ENCODE peak calls at places on chromosomes 6 and 20, in seven cellular contexts. N is sigmoid colon, B is astrocyte of the cerebellum, W is foreskin fibroblast, G is AG04450, A is fibroblast of lung, L is fibroblast of pulmonary artery. D is an unnamed sample.

GRCh38 chr6:11412011-11412424 is 125.5 kb upstream of the TMEM170B start:
- DNase-seq in N (no peak), B (no peak), W (peak), G (no peak), A (peak), L (peak), D (no peak)

GRCh38 chr6:28597217-28597835 is 71.6 kb downstream of the GPX5 start:
- DNase-seq in N (no peak), B (no peak), W (peak), G (no peak), A (peak), L (peak), D (peak)

GRCh38 chr6:12608016-12608860 is 108.3 kb upstream of the PHACTR1 start:
- DNase-seq in N (no peak), B (no peak), W (peak), G (no peak), A (no peak), L (peak), D (peak)

GRCh38 chr6:68649669-68650068 is 14.6 kb downstream of the ADGRB3 start:
- DNase-seq in N (no peak), B (no peak), W (no peak), G (no peak), A (no peak), L (no peak), D (no peak)

GRCh38 chr6:105794263-105794662 is 291.9 kb upstream of the PRDM1 start:
- DNase-seq in N (peak), B (peak), W (peak), G (no peak), A (no peak), L (no peak), D (peak)

GRCh38 chr20:17566345-17566744 is 3.5 kb upstream of the DSTN start:
- DNase-seq in N (no peak), B (no peak), W (no peak), G (no peak), A (no peak), L (no peak), D (no peak)

GRCh38 chr6:136609878-136610706 is 59.9 kb upstream of the MAP7 start:
- DNase-seq in N (peak), B (peak), W (peak), G (peak), A (peak), L (peak), D (peak)

GRCh38 chr6:123415844-123416468 is 220.8 kb downstream of the TRDN start:
- DNase-seq in N (no peak), B (peak), W (peak), G (peak), A (peak), L (peak), D (peak)

GRCh38 chr6:169970306-169970988 is 219.0 kb downstream of the ERMARD start:
- DNase-seq in N (peak), B (no peak), W (no peak), G (no peak), A (no peak), L (no peak), D (no peak)

GRCh38 chr20:49636447-49636846 is 68.5 kb upstream of the PTGIS start:
- DNase-seq in N (peak), B (no peak), W (no peak), G (no peak), A (no peak), L (no peak), D (no peak)

GRCh38 chr6:169971171-169971861 is 219.9 kb downstream of the ERMARD start:
- DNase-seq in N (peak), B (no peak), W (no peak), G (no peak), A (no peak), L (no peak), D (no peak)

GRCh38 chr6:15270402-15270801 is 24.5 kb downstream of the JARID2 start:
- DNase-seq in N (no peak), B (no peak), W (no peak), G (no peak), A (no peak), L (no peak), D (no peak)

GRCh38 chr20:14963262-14963663 is 625.9 kb upstream of the FLRT3 start:
- DNase-seq in N (no peak), B (no peak), W (peak), G (no peak), A (no peak), L (peak), D (peak)

GRCh38 chr6:152775441-152775840 is 24.8 kb downstream of the VIP start:
- DNase-seq in N (no peak), B (no peak), W (no peak), G (no peak), A (no peak), L (no peak), D (no peak)

GRCh38 chr6:79544299-79544927 is 7.2 kb upstream of the LCA5 start:
- DNase-seq in N (no peak), B (peak), W (peak), G (no peak), A (peak), L (peak), D (no peak)

GRCh38 chr20:43953919-43954617 is 39.4 kb downstream of the TOX2 start:
- DNase-seq in N (no peak), B (no peak), W (peak), G (no peak), A (no peak), L (no peak), D (peak)

GRCh38 chr6:153312633-153313032 is 181.6 kb upstream of the RGS17 start:
- DNase-seq in N (no peak), B (peak), W (peak), G (no peak), A (peak), L (peak), D (peak)

GRCh38 chr6:158145940-158146339 is 22.1 kb downstream of the SERAC1 start:
- DNase-seq in N (no peak), B (no peak), W (no peak), G (no peak), A (no peak), L (no peak), D (no peak)

GRCh38 chr6:34900321-34901031 is 11.4 kb downstream of the ANKS1A start:
- DNase-seq in N (no peak), B (no peak), W (no peak), G (no peak), A (no peak), L (peak), D (no peak)

GRCh38 chr20:38227578-38228360 is 32.8 kb downstream of the KIAA1755 start:
- DNase-seq in N (peak), B (no peak), W (no peak), G (no peak), A (no peak), L (no peak), D (no peak)
- TF ChIP-seq CTCF in N (no peak), B (no peak), W (no peak), G (no peak), A (no peak), L (no peak), D (no peak)

DNA sequence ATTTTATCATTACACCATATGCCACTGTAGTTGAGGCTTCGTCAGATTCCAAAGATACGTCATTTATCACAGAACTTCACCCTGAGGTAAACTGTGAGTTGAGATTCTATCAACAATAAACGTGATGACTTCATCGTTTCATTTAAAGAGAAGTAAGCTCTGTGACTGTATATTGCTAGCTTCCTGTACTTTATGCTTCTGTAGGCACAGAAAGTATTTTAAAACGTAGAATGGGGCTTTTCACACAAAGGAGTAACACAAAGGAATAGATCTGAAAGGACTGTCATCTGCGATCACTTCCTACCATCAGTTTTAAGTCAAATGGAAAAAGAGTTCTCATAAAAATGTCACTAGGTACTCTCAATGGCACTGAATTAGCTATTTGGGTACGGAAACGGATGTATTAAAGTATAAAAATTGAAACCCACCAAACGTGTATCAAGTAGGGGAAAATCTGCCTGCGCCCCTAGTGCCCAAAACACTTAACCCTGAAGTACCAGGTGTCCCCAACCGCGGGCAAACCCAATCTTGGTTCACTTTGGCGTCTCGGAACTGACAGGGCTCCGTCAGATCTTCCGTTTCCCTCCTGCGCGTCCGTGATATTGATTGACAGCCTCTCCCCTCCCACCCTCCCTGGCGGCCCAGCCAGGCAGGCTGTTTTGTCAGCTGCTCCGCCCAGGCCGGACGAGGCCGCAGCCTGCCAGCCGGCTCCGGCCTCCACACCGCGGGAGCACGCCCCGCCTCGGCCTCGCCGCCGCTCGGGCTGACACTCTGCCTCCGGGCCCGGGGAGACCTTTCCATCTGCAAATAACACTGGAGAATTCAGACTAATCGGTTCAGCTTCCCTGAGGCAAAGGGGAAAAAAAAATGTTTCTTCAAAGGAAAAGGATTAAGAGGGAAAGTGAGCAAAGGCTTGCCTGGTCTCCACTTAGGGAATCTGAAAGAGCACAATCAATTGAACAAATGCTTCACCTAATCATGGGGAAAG is 234.7 kb upstream of the MCHR2 start:
- DNase-seq in N (peak), B (no peak), W (peak), G (peak), A (peak), L (peak), D (peak)
- TF ChIP-seq CTCF in N (no peak), B (peak), W (no peak), G (peak), A (peak), L (peak), D (no peak)

GRCh38 chr6:168860341-168860740 is 393.3 kb downstream of the THBS2 start:
- DNase-seq in N (no peak), B (no peak), W (no peak), G (no peak), A (no peak), L (no peak), D (no peak)

GRCh38 chr6:168863467-168863866 is 390.2 kb downstream of the THBS2 start:
- DNase-seq in N (no peak), B (no peak), W (no peak), G (no peak), A (no peak), L (no peak), D (no peak)

GRCh38 chr6:168862346-168862980 is 391.2 kb downstream of the THBS2 start:
- DNase-seq in N (no peak), B (no peak), W (no peak), G (no peak), A (no peak), L (no peak), D (no peak)

GRCh38 chr6:168864541-168865495 is 388.8 kb downstream of the THBS2 start:
- DNase-seq in N (no peak), B (no peak), W (no peak), G (no peak), A (no peak), L (peak), D (no peak)

GRCh38 chr6:168860987-168861386 is 392.7 kb downstream of the THBS2 start:
- DNase-seq in N (no peak), B (no peak), W (no peak), G (no peak), A (no peak), L (no peak), D (no peak)
- TF ChIP-seq CTCF in N (no peak), B (no peak), W (no peak), G (no peak), A (no peak), L (no peak), D (no peak)

GRCh38 chr6:167827588-167828324 is 1.0 kb downstream of the AFDN start:
- DNase-seq in N (peak), B (no peak), W (peak), G (no peak), A (peak), L (peak), D (peak)
- TF ChIP-seq CTCF in N (no peak), B (peak), W (no peak), G (no peak), A (no peak), L (no peak), D (no peak)

GRCh38 chr20:34675993-34676641 is 775 bp downstream of the PIGU start:
- DNase-seq in N (no peak), B (no peak), W (no peak), G (no peak), A (no peak), L (no peak), D (no peak)

GRCh38 chr20:34680586-34680985 is 3.7 kb upstream of the PIGU start:
- DNase-seq in N (no peak), B (no peak), W (no peak), G (no peak), A (peak), L (peak), D (peak)

GRCh38 chr20:34675561-34675960 is 1.3 kb downstream of the PIGU start:
- DNase-seq in N (no peak), B (no peak), W (no peak), G (no peak), A (no peak), L (no peak), D (no peak)

GRCh38 chr20:34673411-34673810 is 3.5 kb downstream of the PIGU start:
- DNase-seq in N (no peak), B (no peak), W (no peak), G (no peak), A (no peak), L (no peak), D (no peak)

GRCh38 chr20:34676642-34677373 is at the start of gene PIGU:
- DNase-seq in N (peak), B (peak), W (peak), G (peak), A (peak), L (peak), D (peak)
- TF ChIP-seq CTCF in N (peak), B (no peak), W (no peak), G (no peak), A (peak), L (no peak), D (no peak)

DNA sequence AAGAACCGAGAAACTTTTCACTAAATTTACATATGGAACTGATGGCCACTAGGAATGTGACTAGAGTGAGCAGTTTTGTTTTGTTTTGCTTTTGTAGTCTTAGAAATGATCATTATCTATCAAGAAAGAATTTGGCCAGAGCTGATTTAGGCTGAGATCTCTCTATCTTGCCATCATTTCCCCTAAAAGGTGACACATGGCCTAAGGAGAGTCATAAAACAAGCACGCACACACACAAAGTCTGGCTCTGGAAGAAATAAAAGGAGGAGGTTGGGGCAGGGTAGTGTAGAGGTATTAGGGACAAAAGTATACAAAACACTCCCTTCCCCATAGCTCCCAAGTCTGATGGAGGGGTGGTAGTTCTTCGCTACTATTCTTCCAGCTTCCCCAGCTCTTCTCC is 56.4 kb downstream of the RIPOR2 start:
- DNase-seq in N (no peak), B (no peak), W (no peak), G (no peak), A (no peak), L (no peak), D (no peak)
- TF ChIP-seq CTCF in N (no peak), B (no peak), W (no peak), G (no peak), A (no peak), L (no peak), D (no peak)

GRCh38 chr6:24744911-24745310 is 26.0 kb upstream of the C6orf62 start:
- DNase-seq in N (no peak), B (no peak), W (no peak), G (no peak), A (no peak), L (no peak), D (no peak)
- TF ChIP-seq CTCF in N (no peak), B (no peak), W (no peak), G (no peak), A (no peak), L (no peak), D (no peak)

GRCh38 chr20:32820000-32820697 is 395 bp downstream of the MAPRE1 start:
- DNase-seq in N (no peak), B (no peak), W (peak), G (no peak), A (peak), L (peak), D (peak)
- TF ChIP-seq CTCF in N (no peak), B (no peak), W (no peak), G (no peak), A (no peak), L (peak), D (peak)

GRCh38 chr20:7094438-7094997 is 327.0 kb downstream of the BMP2 start:
- DNase-seq in N (no peak), B (no peak), W (peak), G (no peak), A (peak), L (peak), D (peak)
- TF ChIP-seq CTCF in N (peak), B (peak), W (peak), G (peak), A (peak), L (peak), D (peak)

DNA sequence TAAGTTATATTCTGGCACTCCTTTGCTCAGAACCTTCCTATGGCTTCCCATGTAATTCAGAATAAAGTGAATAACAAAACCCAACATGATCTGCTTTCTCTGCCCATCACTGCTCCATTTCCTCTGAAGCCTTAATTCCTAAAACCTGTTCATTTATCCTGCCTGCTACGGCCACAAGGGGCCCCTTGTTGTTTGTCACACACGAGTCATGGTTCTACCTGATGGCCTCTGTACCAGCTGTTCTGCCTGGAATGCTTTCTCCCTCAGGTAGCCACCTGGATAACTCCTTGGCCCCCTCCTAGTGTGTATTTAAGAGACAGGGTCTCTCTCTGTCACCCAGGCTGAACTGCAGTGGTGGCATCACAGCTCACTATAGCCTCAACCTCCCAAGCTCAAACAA is 26.8 kb downstream of the ERGIC3 start:
- DNase-seq in N (no peak), B (no peak), W (no peak), G (no peak), A (no peak), L (no peak), D (peak)
- TF ChIP-seq CTCF in N (no peak), B (peak), W (peak), G (peak), A (no peak), L (peak), D (peak)